ENCODE peak calls at places on chromosomes 4 and X, in six cellular contexts. L is natural killer cell, O is lower lobe of right lung, Q is heart right ventricle, A is left lung, Y is type B pancreatic cell. K is an unnamed sample.

GRCh38 chrX:137428777-137429564 is 137.0 kb upstream of the ZIC3 start:
- DNase-seq in L (no peak), Y (no peak), Q (no peak), O (no peak), A (no peak), K (no peak)

GRCh38 chr4:143482753-143483362 is 30.6 kb upstream of the SMARCA5 start:
- DNase-seq in O (no peak), Y (no peak), L (no peak), Q (peak; percentile 20), A (no peak), K (no peak)

GRCh38 chr4:18930487-18930886 is 908.9 kb upstream of the LCORL start:
- DNase-seq in Y (no peak), O (no peak), A (no peak), L (no peak), Q (no peak), K (no peak)

GRCh38 chr4:39083164-39083563 is 21.1 kb downstream of the KLHL5 start:
- DNase-seq in Y (no peak), L (no peak), A (no peak), Q (no peak), O (no peak), K (no peak)

GRCh38 chr4:4872148-4872903 is 12.9 kb downstream of the MSX1 start:
- DNase-seq in A (no peak), Y (peak; percentile 66), Q (no peak), O (no peak), L (no peak), K (no peak)

GRCh38 chrX:39414290-39414847 is 613.1 kb downstream of the MID1IP1 start:
- DNase-seq in L (no peak), A (no peak), Y (no peak), Q (no peak), O (no peak), K (no peak)

GRCh38 chrX:96440941-96441340 is 243.7 kb upstream of the DIAPH2 start:
- DNase-seq in A (no peak), L (no peak), Y (no peak), Q (no peak), O (no peak), K (no peak)

GRCh38 chr4:61783050-61783449 is 582.9 kb downstream of the ADGRL3 start:
- DNase-seq in A (no peak), Y (no peak), L (no peak), O (no peak), Q (no peak), K (no peak)

GRCh38 chrX:140723251-140723650 is 13.7 kb downstream of the LINC00632 start:
- DNase-seq in Q (no peak), L (no peak), Y (no peak), O (no peak), A (no peak), K (no peak)

GRCh38 chrX:131331152-131331551 is 42.0 kb upstream of the IGSF1 start:
- DNase-seq in A (no peak), O (no peak), L (no peak), Y (no peak), Q (no peak), K (no peak)

GRCh38 chr4:147707892-147708672 is 23.8 kb upstream of the ARHGAP10 start:
- DNase-seq in O (no peak), A (no peak), Y (no peak), Q (peak; percentile 43), L (peak; percentile 27), K (no peak)

GRCh38 chr4:12973522-12973921 is 510.6 kb downstream of the RAB28 start:
- DNase-seq in Q (no peak), Y (no peak), O (no peak), L (no peak), A (no peak), K (no peak)
- TF ChIP-seq CTCF in Q (no peak), Y (no peak), O (no peak), L (no peak), A (no peak), K (no peak)

DNA sequence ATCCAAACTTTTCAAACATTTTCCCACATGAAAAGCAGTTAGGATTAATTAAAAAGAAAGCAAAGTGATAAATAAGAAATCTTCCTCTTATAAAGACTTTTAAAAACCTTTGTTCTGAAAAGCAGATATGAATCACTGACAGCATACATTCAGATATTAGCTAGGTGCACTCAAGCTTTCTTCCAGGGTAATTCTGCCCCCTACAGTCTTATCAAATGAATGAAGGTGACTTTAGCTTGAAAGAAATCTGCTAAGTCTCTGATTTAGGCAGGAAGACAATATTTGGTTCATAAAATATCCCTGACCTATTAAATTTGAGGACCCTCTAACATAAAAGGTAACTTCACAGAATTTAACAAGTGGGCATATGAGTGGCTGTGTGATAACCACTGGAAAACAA is 209.1 kb upstream of the FAM47A start:
- DNase-seq in Y (no peak), O (no peak), Q (no peak), L (no peak), A (no peak), K (no peak)
- TF ChIP-seq CTCF in Y (peak; percentile 31), O (no peak), Q (peak; percentile 8), L (no peak), A (no peak), K (no peak)

GRCh38 chrX:22666441-22666840 is 333.3 kb upstream of the DDX53 start:
- DNase-seq in L (no peak), Q (peak; percentile 8), O (no peak), Y (no peak), A (no peak), K (no peak)
- TF ChIP-seq CTCF in L (no peak), Q (no peak), O (no peak), Y (peak; percentile 52), A (no peak), K (no peak)

GRCh38 chrX:66110112-66110511 is 53.9 kb upstream of the HEPH start:
- DNase-seq in Y (no peak), Q (no peak), L (no peak), O (no peak), A (no peak), K (no peak)
- TF ChIP-seq CTCF in Y (peak; percentile 62), Q (peak; percentile 70), L (peak; percentile 63), O (peak; percentile 49), A (peak; percentile 26), K (no peak)

DNA sequence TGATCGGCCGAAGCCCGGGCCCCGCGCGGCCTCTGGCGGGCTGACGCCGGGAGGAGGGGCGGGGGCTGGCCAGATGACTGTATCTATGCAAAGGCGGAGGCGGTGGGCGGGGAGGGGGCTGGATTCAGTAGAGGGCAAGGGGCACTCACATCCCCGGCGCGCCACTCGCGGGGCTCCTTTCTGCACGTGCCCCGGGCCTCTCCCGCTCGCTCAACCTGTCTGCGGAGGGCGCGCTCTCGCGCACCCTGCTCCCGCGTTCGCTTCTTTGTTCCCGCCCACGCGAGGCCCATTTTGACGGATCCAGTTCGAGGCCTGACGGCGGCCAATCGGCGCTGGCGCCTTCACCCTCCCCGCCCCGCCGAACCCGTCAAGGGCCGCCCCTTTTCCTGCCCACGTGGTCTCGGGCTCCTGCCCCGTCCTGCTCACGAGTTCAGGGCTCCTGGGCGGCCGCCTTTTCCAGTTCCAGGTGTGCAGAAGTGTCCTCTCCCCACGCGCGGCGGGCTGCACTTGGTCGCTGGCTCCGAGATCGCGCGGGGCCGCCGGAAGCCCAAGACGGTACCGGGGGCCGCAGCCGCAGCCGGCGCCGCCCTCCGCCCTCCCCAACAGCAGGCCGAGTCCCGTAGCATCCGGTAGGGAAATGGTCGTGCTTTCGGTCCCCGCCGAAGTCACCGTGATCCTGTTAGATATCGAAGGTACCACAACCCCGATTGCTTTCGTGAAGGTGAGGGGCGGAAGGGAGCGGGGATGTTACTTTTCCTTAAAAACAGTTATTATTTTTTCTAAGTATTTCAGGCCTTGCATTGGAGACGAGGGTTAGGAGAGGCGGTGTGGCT is at the start of the genes ENOPH1 and HNRNPDL:
- DNase-seq in O (peak; percentile 98), Y (peak; percentile 99), A (peak; percentile 97), L (peak; percentile 93), Q (peak; percentile 96), K (peak; percentile 95)
- TF ChIP-seq CTCF in O (no peak), Y (no peak), A (no peak), L (no peak), Q (no peak), K (no peak)

DNA sequence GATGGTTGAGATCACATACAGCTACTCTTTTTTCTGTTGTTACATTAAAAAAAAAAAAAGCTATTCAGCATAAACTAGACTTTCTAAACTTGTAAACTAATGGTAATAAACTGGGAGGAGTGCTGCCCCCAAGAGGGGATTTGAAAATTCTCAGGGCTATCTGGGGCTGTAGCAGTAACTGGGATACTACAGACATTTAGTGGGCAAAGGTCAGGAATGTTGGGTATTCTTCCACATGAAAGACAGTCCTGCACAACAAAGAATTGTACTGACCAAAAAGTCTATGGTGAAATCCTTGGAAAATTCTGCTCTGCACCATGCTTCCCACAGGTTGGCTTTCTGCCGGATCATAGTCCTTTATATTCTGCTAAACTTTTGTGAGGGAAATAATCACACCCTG is 232.6 kb upstream of the BOD1L1 start:
- DNase-seq in Q (no peak), Y (no peak), L (no peak), A (no peak), O (no peak), K (no peak)
- TF ChIP-seq CTCF in Q (no peak), Y (peak; percentile 42), L (no peak), A (no peak), O (no peak), K (no peak)

DNA sequence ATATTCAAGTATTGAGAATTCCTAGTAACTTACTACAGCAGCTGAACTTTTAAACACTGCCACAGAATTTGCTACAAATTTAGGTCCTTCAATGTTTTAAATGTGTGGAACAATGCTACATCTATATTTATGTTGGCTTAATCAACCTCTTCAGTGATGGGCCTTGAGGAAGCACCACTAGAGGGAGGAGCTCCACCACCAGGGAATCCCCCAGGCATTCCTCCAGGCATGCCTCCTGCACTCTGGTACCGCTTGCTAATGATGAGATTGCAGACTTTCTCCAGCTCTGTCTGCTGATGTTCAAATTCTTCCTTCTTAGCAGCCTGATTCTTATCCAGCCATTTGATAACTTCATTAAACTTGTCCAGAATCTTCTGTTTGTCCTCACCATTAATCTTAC is 190.8 kb downstream of the HTR2C start:
- DNase-seq in Q (no peak), O (no peak), A (no peak), Y (no peak), L (no peak), K (no peak)
- TF ChIP-seq CTCF in Q (no peak), O (no peak), A (no peak), Y (no peak), L (no peak), K (no peak)

DNA sequence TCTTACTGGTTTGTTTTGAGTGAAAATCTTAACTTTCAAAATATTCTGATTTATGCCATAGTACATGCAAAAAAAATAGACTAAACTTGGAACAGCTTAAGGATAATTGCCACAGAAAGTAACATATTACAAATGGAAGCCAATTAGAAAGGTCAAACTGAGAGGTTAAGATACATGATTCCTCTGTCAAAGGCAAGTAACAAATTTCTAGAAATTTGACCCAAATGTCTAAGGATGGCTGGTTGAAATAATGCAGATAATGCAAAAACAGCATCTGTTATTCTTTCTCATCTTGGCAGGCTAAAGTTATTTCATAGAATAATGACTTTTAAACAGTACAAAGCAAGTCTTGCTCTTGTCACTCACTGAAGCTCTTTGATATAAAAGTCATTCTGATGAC is 10.5 kb downstream of the FGF5 start:
- DNase-seq in A (no peak), Q (no peak), Y (no peak), L (no peak), O (no peak), K (no peak)
- TF ChIP-seq CTCF in A (no peak), Q (no peak), Y (no peak), L (no peak), O (no peak), K (no peak)

K was measured in activated B cell treated with CpG ODN at 0.5 μM for 24 hours.